ENCODE peak calls at places on chromosomes 11 and 22, in four cellular contexts. I is OCI-LY7, V is BJ, X is astrocyte. E is an unnamed sample.

GRCh38 chr22:20955548-20955947 is 11.5 kb upstream of the AIFM3 start:
- DNase-seq in I (no peak), V (no peak), X (no peak), E (no peak)

GRCh38 chr22:42416671-42417230 is 15.5 kb downstream of the NFAM1 start:
- DNase-seq in I (no peak), V (no peak), X (no peak), E (no peak)

GRCh38 chr11:126698576-126698975 is 302.0 kb downstream of the KIRREL3 start:
- DNase-seq in I (no peak), V (no peak), X (no peak), E (peak; percentile 19)

GRCh38 chr11:118258410-118258809 is 5.7 kb downstream of the MPZL2 start:
- DNase-seq in I (peak; percentile 29), V (no peak), X (no peak), E (no peak)

GRCh38 chr22:43153916-43154315 is 2.6 kb downstream of the TSPO start:
- DNase-seq in I (no peak), V (no peak), X (no peak), E (no peak)

GRCh38 chr11:117871160-117871559 is 5.3 kb downstream of the FXYD6 start:
- DNase-seq in I (no peak), V (no peak), X (no peak), E (no peak)

GRCh38 chr11:86670179-86670578 is 2.2 kb downstream of the ME3 start:
- DNase-seq in I (no peak), V (no peak), X (no peak), E (no peak)

GRCh38 chr11:821513-822371 is 3.0 kb downstream of the PNPLA2 start:
- DNase-seq in I (no peak), V (no peak), X (no peak), E (no peak)

GRCh38 chr11:130054966-130055365 is 14.7 kb upstream of the APLP2 start:
- DNase-seq in I (no peak), V (no peak), X (no peak), E (no peak)

GRCh38 chr11:64920124-64920523 is 3.1 kb upstream of the ATG2A start:
- DNase-seq in I (no peak), V (no peak), X (no peak), E (no peak)

GRCh38 chr11:72010529-72011233 is 12.0 kb downstream of the IL18BP start:
- DNase-seq in I (no peak), V (no peak), X (no peak), E (no peak)

GRCh38 chr11:102347526-102348331 is 715 bp downstream of the BIRC2 start:
- DNase-seq in I (peak; percentile 53), V (no peak), X (peak; percentile 35), E (no peak)

GRCh38 chr11:114132427-114132826 is 72.9 kb downstream of the ZBTB16 start:
- DNase-seq in I (no peak), V (no peak), X (no peak), E (no peak)

GRCh38 chr11:35747638-35748037 is 85.1 kb downstream of the TRIM44 start:
- DNase-seq in I (no peak), V (no peak), X (no peak), E (no peak)

GRCh38 chr22:37607010-37607911 is 1.4 kb upstream of the GGA1 start:
- DNase-seq in I (peak; percentile 87), V (no peak), X (no peak), E (peak; percentile 67)

DNA sequence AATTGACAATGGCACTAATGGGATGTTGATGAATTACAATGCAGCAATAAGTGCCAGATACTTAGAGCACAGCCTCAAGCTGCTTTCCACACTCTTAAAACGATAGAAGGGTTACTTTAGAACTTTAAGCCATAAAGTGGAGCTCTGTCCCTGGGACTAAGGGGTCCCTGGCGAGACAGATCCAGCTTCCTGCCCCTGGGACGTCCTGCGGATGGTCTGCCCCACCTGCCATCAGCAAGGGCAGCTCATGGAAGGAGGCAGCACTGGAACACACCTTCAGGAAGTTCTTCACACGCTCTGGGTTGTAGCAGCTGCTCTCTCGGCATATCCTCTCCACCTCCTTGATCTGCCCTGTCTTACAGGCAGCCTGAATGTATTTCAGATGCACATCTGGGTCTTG is 45.1 kb upstream of the SLC25A1 start:
- DNase-seq in I (no peak), V (no peak), X (no peak), E (no peak)
- H3K36me3 ChIP-seq in I (no peaks in the 10 kb centered on the region), V (peaks cover 16% of the 10 kb centered on the region), X (peaks cover 8% of the 10 kb centered on the region), E (no peaks in the 10 kb centered on the region)

DNA sequence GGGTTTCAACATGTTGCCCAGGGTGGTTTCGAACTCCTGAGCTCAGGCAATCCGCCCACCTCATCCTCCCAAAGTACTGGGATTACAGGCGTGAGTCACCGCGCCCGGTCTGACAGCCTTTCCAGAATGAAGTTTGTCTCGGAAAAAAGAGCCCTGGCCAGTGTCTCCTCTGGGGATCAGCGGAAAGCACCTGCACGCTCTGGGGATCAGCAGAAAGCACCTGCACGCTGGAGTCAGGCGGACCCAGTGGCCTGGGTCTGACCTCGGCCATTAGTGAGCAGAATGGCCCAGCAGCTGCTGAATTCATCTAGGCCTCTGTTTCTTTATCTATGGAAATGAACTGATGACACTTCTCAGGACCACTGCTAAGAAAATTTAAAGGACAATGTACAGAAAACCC is 10.5 kb upstream of the TESMIN start:
- DNase-seq in I (no peak), V (no peak), X (no peak), E (no peak)
- H3K36me3 ChIP-seq in I (no peaks in the 10 kb centered on the region), V (peaks cover 20% of the 10 kb centered on the region), X (no peaks in the 10 kb centered on the region), E (peaks cover 40% of the 10 kb centered on the region)

GRCh38 chr11:123178166-123178565 is 16.9 kb downstream of the CLMP start:
- DNase-seq in I (no peak), V (no peak), X (no peak), E (no peak)
- H3K36me3 ChIP-seq in I (no peaks in the 10 kb centered on the region), V (peaks cover 1% of the 10 kb centered on the region), X (peaks cover 2% of the 10 kb centered on the region), E (peaks cover 87% of the 10 kb centered on the region)

GRCh38 chr22:46673205-46673604 is 53.0 kb downstream of the GRAMD4 start:
- DNase-seq in I (peak; percentile 22), V (no peak), X (no peak), E (no peak)

GRCh38 chr22:46674367-46674781 is 54.2 kb downstream of the GRAMD4 start:
- DNase-seq in I (peak; percentile 86), V (no peak), X (no peak), E (no peak)

GRCh38 chr22:46671824-46672432 is 51.7 kb downstream of the GRAMD4 start:
- DNase-seq in I (peak; percentile 68), V (no peak), X (no peak), E (no peak)

GRCh38 chr22:46673677-46674236 is 53.6 kb downstream of the GRAMD4 start:
- DNase-seq in I (no peak), V (no peak), X (no peak), E (no peak)

GRCh38 chr22:46672731-46673130 is 52.5 kb downstream of the GRAMD4 start:
- DNase-seq in I (peak; percentile 33), V (no peak), X (no peak), E (no peak)
- H3K36me3 ChIP-seq in I (peaks cover 27% of the 10 kb centered on the region), V (peaks cover 5% of the 10 kb centered on the region), X (no peaks in the 10 kb centered on the region), E (no peaks in the 10 kb centered on the region)

DNA sequence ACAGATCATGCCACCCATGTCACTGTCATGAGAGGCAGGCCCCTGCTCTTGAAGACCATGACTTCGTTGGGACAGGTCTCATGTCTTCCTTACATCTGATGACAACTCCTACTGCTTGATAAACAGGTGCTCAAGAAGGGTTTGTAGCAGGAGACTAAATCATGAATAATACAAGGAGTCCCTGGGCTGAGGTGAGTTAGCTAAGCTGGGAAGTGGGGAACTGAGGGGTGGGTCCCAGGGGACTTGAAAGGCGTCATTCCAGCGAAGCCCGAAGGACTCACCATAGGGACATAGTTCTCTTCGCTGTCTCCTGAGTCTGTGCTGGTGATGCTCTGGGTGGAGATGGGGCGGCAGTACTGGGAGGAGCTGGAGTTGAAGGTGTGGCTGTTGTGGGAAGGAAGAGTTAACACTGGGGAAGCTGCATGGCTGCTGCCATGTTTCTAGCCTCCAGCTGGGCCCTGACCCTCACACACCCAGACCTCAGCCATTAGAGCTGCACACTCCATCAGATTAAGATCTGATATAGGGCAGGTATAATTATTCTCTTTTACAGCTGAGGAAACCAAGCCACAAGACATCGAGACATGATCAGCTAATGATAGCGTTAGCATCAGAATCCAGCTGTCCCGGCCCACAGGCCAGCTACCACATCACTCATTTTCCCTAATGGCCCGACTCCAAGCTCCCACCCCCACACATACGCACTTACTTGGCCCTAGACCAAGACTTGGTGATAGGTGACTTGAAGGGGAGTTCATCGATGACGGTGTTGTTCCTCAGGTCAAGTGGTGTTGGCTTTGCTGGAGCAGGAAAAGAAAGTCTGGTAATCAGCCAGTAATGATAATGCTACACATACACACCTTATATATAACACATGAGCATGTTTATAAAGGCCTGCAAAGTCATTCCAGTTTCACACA is 32.9 kb downstream of the USP35 start:
- DNase-seq in I (no peak), V (no peak), X (no peak), E (no peak)
- H3K36me3 ChIP-seq in I (no peaks in the 10 kb centered on the region), V (peaks cover 23% of the 10 kb centered on the region), X (peaks cover 8% of the 10 kb centered on the region), E (no peaks in the 10 kb centered on the region)

GRCh38 chr11:14380947-14381555 is 22.1 kb upstream of the RRAS2 start:
- DNase-seq in I (no peak), V (no peak), X (peak; percentile 35), E (peak; percentile 73)
- H3K36me3 ChIP-seq in I (no peaks in the 10 kb centered on the region), V (no peaks in the 10 kb centered on the region), X (no peaks in the 10 kb centered on the region), E (no peaks in the 10 kb centered on the region)

E was measured in MG63.